ENCODE peak calls at places on chromosome 12, in five cellular contexts. P is ELF-1; N is stimulated activated CD8-positive, alpha-beta memory T cell treated with anti-CD3 and anti-CD28 coated beads, Interleukin-4, amount 100 ng/mL, for 24 hours; Z is NCI-H524; S is H7. T is an unnamed sample.

GRCh38 chr12:6341439-6342139 is at the start of gene TNFRSF1A:
- DNase-seq in Z (no peak), N (no peak), P (peak), S (peak), T (peak)

GRCh38 chr12:5480218-5480952 is 48.5 kb downstream of the NTF3 start:
- DNase-seq in S (peak), Z (no peak), P (peak), N (no peak), T (peak)

GRCh38 chr12:88472775-88473174 is 107.5 kb downstream of the KITLG start:
- DNase-seq in S (no peak), Z (no peak), N (no peak), P (no peak), T (no peak)

GRCh38 chr12:48813464-48814312 is 4.6 kb upstream of the CACNB3 start:
- DNase-seq in Z (no peak), S (peak), P (peak), N (no peak), T (peak)

GRCh38 chr12:115972241-115972640 is 305.3 kb downstream of the MED13L start:
- DNase-seq in P (no peak), N (no peak), Z (no peak), S (no peak), T (peak)

GRCh38 chr12:33439587-33440011 is at the start of gene SYT10:
- DNase-seq in P (peak), S (peak), N (no peak), Z (peak), T (peak)

GRCh38 chr12:29131539-29131938 is 17.5 kb upstream of the FAR2 start:
- DNase-seq in Z (no peak), N (no peak), S (no peak), P (no peak), T (no peak)

GRCh38 chr12:20549115-20549719 is 145.9 kb upstream of the SLCO1C1 start:
- DNase-seq in Z (peak), P (no peak), S (peak), N (no peak), T (peak)

T was measured in neural progenitor cell.